ENCODE peak calls at places on chromosome 3, in five cellular contexts. P is IMR-90; Z is sigmoid colon; L is GM12878; T is CD4-positive, alpha-beta T cell. B is an unnamed sample.
A peak's percentile ranks its signal among the peaks of the same experiment; 100 is the strongest.

GRCh38 chr3:134201201-134202130 is 49.2 kb downstream of the RYK start:
- DNase-seq in P (peak; percentile 93), Z (no peak), L (no peak), T (no peak), B (peak; percentile 88)

GRCh38 chr3:23465569-23465968 is 262.4 kb downstream of the UBE2E2 start:
- DNase-seq in P (no peak), Z (no peak), L (no peak), T (no peak), B (no peak)

GRCh38 chr3:67493808-67494207 is 160.6 kb downstream of the SUCLG2 start:
- DNase-seq in P (no peak), Z (no peak), L (no peak), T (no peak), B (no peak)

GRCh38 chr3:63400259-63400860 is 122.3 kb downstream of the SYNPR start:
- DNase-seq in P (no peak), Z (no peak), L (no peak), T (no peak), B (no peak)

GRCh38 chr3:189507856-189508255 is 123.3 kb upstream of the TP63 start:
- DNase-seq in P (no peak), Z (no peak), L (no peak), T (no peak), B (no peak)

GRCh38 chr3:117706037-117706436 is 996.5 kb downstream of the TUSC7 start:
- DNase-seq in P (peak; percentile 97), Z (no peak), L (no peak), T (no peak), B (peak; percentile 24)

GRCh38 chr3:71128951-71129350 is 454.6 kb downstream of the FOXP1 start:
- DNase-seq in P (no peak), Z (no peak), L (no peak), T (no peak), B (no peak)

GRCh38 chr3:10968390-10968789 is 24.2 kb upstream of the SLC6A1 start:
- DNase-seq in P (no peak), Z (no peak), L (no peak), T (no peak), B (no peak)

GRCh38 chr3:187678869-187679268 is 8.7 kb upstream of the SST start:
- DNase-seq in P (peak; percentile 67), Z (no peak), L (no peak), T (no peak), B (no peak)

DNA sequence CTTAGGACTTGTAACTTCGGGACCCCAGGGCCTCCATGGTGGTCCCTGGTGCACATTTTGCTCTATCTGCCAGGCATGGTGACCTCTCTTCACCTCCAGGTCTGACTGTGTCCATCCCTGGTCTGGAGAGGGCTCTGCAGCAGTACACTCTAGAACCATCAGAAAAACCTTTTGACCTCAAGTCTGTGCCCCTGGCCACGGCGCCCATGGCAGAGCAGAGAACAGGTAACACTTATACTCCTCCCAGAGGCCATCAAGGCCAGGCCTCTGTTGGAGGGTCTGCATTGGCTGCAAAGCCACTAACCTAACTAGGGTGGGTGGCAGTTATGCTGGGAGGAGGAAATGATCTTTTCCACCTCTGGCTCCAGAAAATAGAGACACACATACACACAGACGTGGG is 10.3 kb upstream of the HMCES start:
- DNase-seq in P (no peak), Z (peak; percentile 20), L (no peak), T (no peak), B (no peak)
- H3K27ac ChIP-seq in P (no peak overlapping the region), Z (no peak overlapping the region), L (no peak overlapping the region), T (no peak overlapping the region), B (no peak overlapping the region)

GRCh38 chr3:4739289-4740236 is 239.7 kb upstream of the BHLHE40 start:
- DNase-seq in P (no peak), Z (no peak), L (no peak), T (no peak), B (no peak)
- H3K27ac ChIP-seq in P (no peak overlapping the region), Z (peak overlapping the region; percentile 89), L (no peak overlapping the region), T (no peak overlapping the region), B (peak overlapping the region; percentile 84)

GRCh38 chr3:175895731-175896130 is 1036.6 kb downstream of the NAALADL2 start:
- DNase-seq in P (no peak), Z (no peak), L (no peak), T (no peak), B (no peak)
- H3K27ac ChIP-seq in P (no peak overlapping the region), Z (no peak overlapping the region), L (no peak overlapping the region), T (no peak overlapping the region), B (no peak overlapping the region)

GRCh38 chr3:49806838-49807237 is 3.8 kb downstream of the INKA1 start:
- DNase-seq in P (no peak), Z (no peak), L (no peak), T (no peak), B (no peak)

GRCh38 chr3:49805884-49806701 is 3.0 kb downstream of the INKA1 start:
- DNase-seq in P (no peak), Z (peak; percentile 70), L (no peak), T (peak; percentile 29), B (no peak)

GRCh38 chr3:49805367-49805782 is 2.3 kb downstream of the INKA1 start:
- DNase-seq in P (peak; percentile 56), Z (peak; percentile 94), L (no peak), T (no peak), B (no peak)

GRCh38 chr3:49804141-49805041 is 1.3 kb downstream of the INKA1 start:
- DNase-seq in P (no peak), Z (no peak), L (no peak), T (no peak), B (no peak)

DNA sequence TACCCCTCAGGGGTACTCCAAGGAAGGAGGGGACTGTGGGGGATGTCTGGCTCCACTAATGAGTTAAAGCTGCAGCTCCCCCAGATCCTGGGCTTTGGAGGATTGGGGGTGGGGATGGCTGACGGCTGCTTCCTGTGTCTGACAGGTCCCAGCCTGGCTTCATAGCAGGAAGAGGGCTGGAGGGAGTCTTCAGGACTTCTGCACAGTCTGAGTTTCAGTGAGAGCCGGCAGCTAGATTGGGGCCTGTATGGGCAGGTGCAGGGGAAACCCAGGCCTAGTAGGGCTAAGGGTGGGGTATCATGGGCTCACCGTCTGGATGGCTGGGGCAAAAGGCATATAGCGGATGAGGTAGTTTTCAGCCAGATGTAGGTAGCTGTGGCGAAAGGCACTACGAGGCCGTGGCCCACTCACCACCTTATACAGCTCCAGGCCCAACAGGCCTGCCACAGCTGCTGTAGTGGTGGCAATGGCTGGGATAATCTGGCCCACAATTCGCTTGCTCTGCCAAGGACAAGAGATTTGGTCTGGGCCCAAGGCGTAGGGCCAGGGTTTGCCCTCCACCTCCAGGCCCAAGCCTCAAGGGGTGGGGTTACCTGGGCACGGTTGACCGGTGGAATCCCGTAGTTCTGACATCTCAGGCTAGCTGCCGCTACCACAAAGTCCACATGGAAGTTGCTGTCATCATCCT is 4.5 kb downstream of the INKA1 start:
- DNase-seq in P (no peak), Z (no peak), L (no peak), T (no peak), B (no peak)
- H3K27ac ChIP-seq in P (peak overlapping the region; percentile 31), Z (peak overlapping the region; percentile 31), L (peak overlapping the region; percentile 80), T (no peak overlapping the region), B (no peak overlapping the region)

DNA sequence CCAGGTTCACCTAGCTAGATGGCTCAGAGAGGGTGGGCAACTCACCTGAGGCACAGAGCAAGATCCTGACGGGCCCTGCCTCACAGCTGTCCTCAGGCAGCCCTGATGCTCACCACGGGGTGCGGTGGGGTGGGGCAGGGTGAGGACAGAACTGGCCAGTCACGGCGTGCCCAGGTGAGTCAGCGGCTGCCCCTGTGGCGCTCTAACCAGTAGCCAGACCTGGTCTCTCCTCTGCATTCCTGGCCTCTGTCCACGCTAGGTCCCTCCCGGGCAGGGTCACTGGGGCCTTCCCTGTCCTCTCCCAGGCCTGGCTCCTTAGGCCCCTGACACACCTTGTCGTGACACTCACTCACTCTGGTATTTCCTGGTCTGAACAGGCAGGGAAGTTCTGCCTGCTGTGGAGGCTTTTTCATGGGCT is 904 bp downstream of the ALS2CL start:
- DNase-seq in P (no peak), Z (no peak), L (no peak), T (no peak), B (peak; percentile 88)
- H3K27ac ChIP-seq in P (no peak overlapping the region), Z (peak overlapping the region; percentile 79), L (no peak overlapping the region), T (no peak overlapping the region), B (peak overlapping the region; percentile 100)

DNA sequence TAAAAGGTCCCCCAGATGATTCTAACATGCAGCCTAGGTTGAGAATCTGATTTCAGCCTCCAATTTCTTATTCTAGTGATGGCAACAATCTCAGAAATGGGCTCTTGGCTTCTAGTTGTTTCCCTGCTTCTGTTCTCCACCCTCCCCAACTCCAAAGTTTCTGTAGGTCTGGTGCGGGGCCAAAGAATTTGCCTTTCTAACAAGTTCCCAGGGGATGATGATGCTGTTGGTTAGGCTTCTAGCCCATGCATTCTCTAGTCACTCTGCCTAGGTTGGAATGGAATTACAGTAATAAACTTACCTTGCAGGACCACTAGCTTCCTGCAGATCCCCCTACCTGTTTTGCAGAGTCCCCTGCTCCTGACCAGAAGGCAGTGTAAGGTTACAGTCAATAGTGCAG is 103.2 kb upstream of the PPP2R3A start:
- DNase-seq in P (no peak), Z (no peak), L (no peak), T (no peak), B (no peak)
- H3K27ac ChIP-seq in P (no peak overlapping the region), Z (no peak overlapping the region), L (no peak overlapping the region), T (no peak overlapping the region), B (no peak overlapping the region)

GRCh38 chr3:133152821-133153220 is 114.6 kb downstream of the TMEM108 start:
- DNase-seq in P (no peak), Z (no peak), L (no peak), T (no peak), B (no peak)
- H3K27ac ChIP-seq in P (no peak overlapping the region), Z (no peak overlapping the region), L (no peak overlapping the region), T (no peak overlapping the region), B (no peak overlapping the region)

B was measured in epithelial cell of prostate.